ENCODE peak calls at places on chromosomes 6 and 20, in six cellular contexts. X, D, G, A, U and W are unnamed samples.
A peak's percentile ranks its signal among the peaks of the same experiment; 100 is the strongest.

GRCh38 chr20:32252189-32252588 is 25.3 kb upstream of the KIF3B start:
- DNase-seq in X (no peak), D (no peak), G (no peak), A (no peak), U (no peak), W (no peak)

GRCh38 chr6:37168809-37169457 is 1.0 kb upstream of the PIM1 start:
- DNase-seq in X (no peak), D (no peak), G (no peak), A (peak; percentile 69), U (no peak), W (no peak)

GRCh38 chr6:141167945-141168344 is 964.8 kb upstream of the GJE1 start:
- DNase-seq in X (no peak), D (no peak), G (no peak), A (no peak), U (no peak), W (no peak)

GRCh38 chr6:157962601-157963084 is 19.0 kb upstream of the SYNJ2 start:
- DNase-seq in X (no peak), D (no peak), G (no peak), A (peak; percentile 57), U (no peak), W (no peak)

GRCh38 chr6:133833905-133834304 is 55.0 kb upstream of the TCF21 start:
- DNase-seq in X (no peak), D (no peak), G (no peak), A (no peak), U (no peak), W (no peak)

GRCh38 chr6:160986831-160987230 is 4.7 kb upstream of the MAP3K4 start:
- DNase-seq in X (no peak), D (no peak), G (no peak), A (no peak), U (no peak), W (no peak)

GRCh38 chr6:113351183-113351834 is 505.8 kb upstream of the MARCKS start:
- DNase-seq in X (no peak), D (no peak), G (no peak), A (no peak), U (no peak), W (no peak)

GRCh38 chr6:107383705-107384104 is 75.7 kb downstream of the PDSS2 start:
- DNase-seq in X (no peak), D (no peak), G (no peak), A (no peak), U (no peak), W (no peak)

GRCh38 chr6:117204903-117205302 is 60.5 kb upstream of the VGLL2 start:
- DNase-seq in X (no peak), D (no peak), G (no peak), A (no peak), U (no peak), W (no peak)

GRCh38 chr6:89488438-89488837 is 55.5 kb downstream of the ANKRD6 start:
- DNase-seq in X (no peak), D (no peak), G (no peak), A (no peak), U (no peak), W (no peak)

GRCh38 chr6:168675933-168676551 is 235.1 kb downstream of the SMOC2 start:
- DNase-seq in X (no peak), D (no peak), G (no peak), A (no peak), U (peak; percentile 20), W (no peak)

GRCh38 chr6:81861281-81861680 is 108.8 kb upstream of the TENT5A start:
- DNase-seq in X (no peak), D (no peak), G (no peak), A (no peak), U (no peak), W (no peak)

DNA sequence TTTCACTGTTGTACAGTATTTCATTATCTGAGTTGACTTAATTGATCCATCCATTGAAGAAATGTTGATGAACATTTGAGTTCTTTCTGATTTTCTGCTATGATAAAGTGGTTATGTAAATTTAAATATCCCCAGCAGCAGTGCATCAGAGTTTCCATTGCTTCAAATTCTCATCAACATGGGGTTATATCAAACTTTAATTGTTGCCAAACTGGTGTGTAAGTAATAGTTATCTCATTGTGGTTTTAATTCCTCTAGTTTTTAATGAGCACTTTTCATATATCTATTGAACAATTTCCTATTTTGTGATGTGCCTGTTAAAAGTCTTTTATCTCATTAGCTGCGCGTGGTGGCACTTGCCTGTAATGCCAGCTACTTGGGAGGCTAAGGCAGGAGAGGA is 18.1 kb downstream of the ZNFX1 start:
- DNase-seq in X (no peak), D (no peak), G (no peak), A (no peak), U (no peak), W (no peak)
- H3K4me1 ChIP-seq in X (no peaks in the 10 kb centered on the region), D (no peaks in the 10 kb centered on the region), G (peaks cover 17% of the 10 kb centered on the region), A (no peaks in the 10 kb centered on the region), U (no peaks in the 10 kb centered on the region), W (no peaks in the 10 kb centered on the region)

DNA sequence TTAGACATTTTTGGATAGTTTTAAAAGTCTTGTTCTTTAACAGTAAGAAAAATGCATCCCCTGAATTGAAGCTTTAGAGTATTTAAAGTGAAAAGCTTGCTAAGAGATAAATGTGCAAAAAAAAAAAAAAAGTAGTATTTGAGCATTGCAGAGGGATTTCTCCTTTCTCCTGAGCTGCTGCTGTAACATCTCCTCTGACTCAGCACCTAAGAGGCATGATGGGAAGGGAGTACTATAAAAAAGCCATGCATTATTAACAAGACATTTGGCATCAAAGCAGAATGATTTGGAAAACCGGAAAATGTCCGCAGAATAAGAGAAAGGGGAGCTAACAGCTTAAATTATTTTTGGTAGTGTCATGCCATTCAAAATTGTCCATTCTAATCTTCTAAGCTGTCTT is 27.9 kb downstream of the B4GALT5 start:
- DNase-seq in X (no peak), D (no peak), G (no peak), A (no peak), U (no peak), W (no peak)
- TF ChIP-seq ZNF274 in X (no peak), D (no peak), G (no peak), A (no peak), U (no peak), W (no peak)

GRCh38 chr20:51132286-51132810 is 109.4 kb upstream of the KCNG1 start:
- DNase-seq in X (no peak), D (no peak), G (no peak), A (no peak), U (no peak), W (no peak)
- TF ChIP-seq YY1 in X (no peak), D (no peak), G (no peak), A (no peak), U (no peak), W (no peak)

DNA sequence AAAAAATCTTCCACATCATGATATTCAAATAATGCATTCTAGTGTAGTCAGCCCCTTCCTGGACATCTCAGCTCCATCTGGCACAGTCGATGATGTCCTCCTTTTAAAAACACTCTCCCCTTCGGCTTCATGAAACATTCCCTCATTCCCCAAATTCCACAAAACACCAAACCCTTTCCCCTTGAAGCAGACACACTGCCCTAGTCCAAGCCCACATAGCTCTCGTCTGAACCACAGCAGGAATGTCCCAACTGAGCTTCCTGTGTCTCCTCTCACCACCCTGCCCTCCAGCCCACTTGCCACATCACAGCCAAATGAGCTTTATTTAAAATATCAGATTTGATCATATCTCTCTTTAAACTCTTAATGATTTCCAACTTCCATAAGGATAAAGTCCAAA is 106.4 kb upstream of the CARMIL1 start:
- DNase-seq in X (no peak), D (no peak), G (no peak), A (no peak), U (no peak), W (no peak)
- H3K4me1 ChIP-seq in X (peaks cover 32% of the 10 kb centered on the region), D (no peaks in the 10 kb centered on the region), G (peaks cover 9% of the 10 kb centered on the region), A (no peaks in the 10 kb centered on the region), U (no peaks in the 10 kb centered on the region), W (no peaks in the 10 kb centered on the region)

GRCh38 chr6:18034798-18035202 is 47.4 kb upstream of the KIF13A start:
- DNase-seq in X (peak; percentile 12), D (no peak), G (peak; percentile 85), A (peak; percentile 51), U (no peak), W (no peak)
- TF ChIP-seq ZNF274 in X (no peak), D (no peak), G (no peak), A (no peak), U (no peak), W (no peak)

GRCh38 chr20:17712708-17713107 is 12.9 kb downstream of the BANF2 start:
- DNase-seq in X (no peak), D (no peak), G (no peak), A (no peak), U (no peak), W (no peak)

GRCh38 chr20:17709361-17710293 is 9.9 kb downstream of the BANF2 start:
- DNase-seq in X (no peak), D (no peak), G (peak; percentile 28), A (no peak), U (no peak), W (no peak)

GRCh38 chr20:17708675-17709360 is 9.1 kb downstream of the BANF2 start:
- DNase-seq in X (no peak), D (no peak), G (no peak), A (no peak), U (no peak), W (no peak)

GRCh38 chr20:17712201-17712600 is 12.4 kb downstream of the BANF2 start:
- DNase-seq in X (no peak), D (no peak), G (no peak), A (no peak), U (no peak), W (no peak)

GRCh38 chr20:17710379-17711305 is 10.9 kb downstream of the BANF2 start:
- DNase-seq in X (no peak), D (no peak), G (peak; percentile 92), A (peak; percentile 17), U (no peak), W (no peak)
- TF ChIP-seq YY1 in X (no peak), D (no peak), G (peak; percentile 32), A (no peak), U (no peak), W (no peak)

DNA sequence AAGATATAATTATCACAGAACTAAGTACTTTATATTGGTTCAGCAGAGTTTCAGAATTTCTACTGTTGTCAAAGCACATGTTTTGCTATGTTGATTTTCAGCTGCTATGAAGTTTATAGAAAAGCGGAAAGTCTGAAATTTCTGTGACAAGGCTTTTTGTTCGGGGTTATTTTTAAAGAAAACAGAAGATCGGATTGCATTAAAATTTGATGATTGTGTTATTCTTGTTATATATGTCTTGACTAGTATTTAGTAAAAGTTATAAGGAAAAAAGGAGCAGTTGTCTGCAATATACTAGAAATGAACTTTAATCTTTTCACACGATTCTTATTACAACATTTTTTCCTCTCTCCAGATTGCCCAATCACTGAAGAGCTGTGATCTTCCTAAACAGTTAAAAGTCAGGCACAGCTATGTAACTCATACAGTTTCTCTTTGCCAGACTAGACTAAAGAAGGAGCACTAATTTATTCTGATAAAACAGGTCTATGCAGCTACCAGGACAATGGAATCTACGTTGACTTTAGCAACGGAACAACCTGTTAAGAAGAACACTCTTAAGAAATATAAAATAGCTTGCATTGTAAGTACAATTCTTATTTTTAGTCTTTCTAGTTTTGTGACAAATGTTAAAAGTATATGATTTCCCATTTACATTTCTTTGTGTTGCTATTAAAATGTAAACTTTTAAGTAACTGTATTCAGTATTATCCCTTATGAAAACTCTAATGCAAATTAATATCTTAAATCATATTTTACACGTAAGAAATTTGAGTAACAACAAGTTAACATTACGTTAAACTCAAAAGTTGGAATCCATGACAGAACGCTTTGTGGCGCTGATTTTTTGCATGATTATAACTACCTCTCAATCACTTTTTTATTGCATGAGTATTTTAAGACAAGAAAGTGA is at the start of gene ENPP3:
- DNase-seq in X (no peak), D (no peak), G (peak; percentile 89), A (peak; percentile 20), U (no peak), W (no peak)
- H3K4me1 ChIP-seq in X (no peaks in the 10 kb centered on the region), D (no peaks in the 10 kb centered on the region), G (peaks cover 44% of the 10 kb centered on the region), A (peaks cover 4% of the 10 kb centered on the region), U (no peaks in the 10 kb centered on the region), W (no peaks in the 10 kb centered on the region)